ENCODE peak calls at places on chromosomes 13 and 19, in eight cellular contexts. L is activated CD4-positive, alpha-beta T cell treated with anti-CD3 and anti-CD28 coated beads for 48 hours; F is germinal center; E is H7; I is IMR-90; A is AG09319; J is T-helper 2 cell; Y is cardiac fibroblast. X is an unnamed sample.

GRCh38 chr13:47415048-47415447 is 518.2 kb upstream of the HTR2A start:
- DNase-seq in Y (peak), L (no peak), F (no peak), I (no peak), J (no peak), E (no peak), A (no peak), X (no peak)

GRCh38 chr19:15402411-15403150 is 16.2 kb downstream of the AKAP8L start:
- DNase-seq in Y (no peak), A (no peak), I (no peak), L (no peak), E (no peak), F (no peak), J (no peak), X (no peak)

GRCh38 chr13:76965759-76966421 is 17.6 kb downstream of the ACOD1 start:
- DNase-seq in Y (peak), I (peak), L (no peak), J (no peak), E (no peak), A (peak), F (no peak), X (peak)

GRCh38 chr13:48602296-48603040 is 51.3 kb upstream of the CYSLTR2 start:
- DNase-seq in L (no peak), E (no peak), J (no peak), I (no peak), A (no peak), F (no peak), Y (no peak), X (no peak)

GRCh38 chr19:17420267-17420924 is 549 bp downstream of the MVB12A start:
- DNase-seq in E (peak), Y (peak), L (peak), F (peak), A (no peak), J (no peak), I (no peak), X (no peak)

GRCh38 chr19:12959482-12959881 is 2.5 kb upstream of the GADD45GIP1 start:
- DNase-seq in J (no peak), Y (no peak), A (no peak), I (no peak), L (no peak), E (no peak), F (no peak), X (no peak)

GRCh38 chr19:6092329-6093286 is 17.7 kb downstream of the RFX2 start:
- DNase-seq in J (no peak), F (no peak), I (peak), L (no peak), Y (peak), E (peak), A (peak), X (peak)

GRCh38 chr19:21322528-21322927 is 6.7 kb downstream of the ZNF708 start:
- DNase-seq in Y (peak), J (no peak), I (no peak), F (no peak), E (no peak), A (no peak), L (no peak), X (no peak)

GRCh38 chr19:54606891-54607781 is 13.7 kb downstream of the LILRA1 start:
- DNase-seq in L (peak), I (no peak), Y (no peak), A (no peak), E (no peak), J (no peak), F (no peak), X (no peak)

GRCh38 chr19:49557641-49558325 is 22.6 kb downstream of the NOSIP start:
- DNase-seq in E (no peak), Y (no peak), F (no peak), I (no peak), A (no peak), J (no peak), L (no peak), X (no peak)

GRCh38 chr19:33389574-33390119 is 16.1 kb downstream of the CEBPG start:
- DNase-seq in Y (no peak), I (no peak), J (no peak), F (no peak), E (no peak), L (no peak), A (no peak), X (no peak)

GRCh38 chr13:30429721-30430694 is 7.7 kb downstream of the UBE2L5 start:
- DNase-seq in E (no peak), L (peak), F (no peak), Y (peak), I (peak), A (no peak), J (no peak), X (no peak)

GRCh38 chr13:99311748-99312492 is 4.7 kb upstream of the GPR183 start:
- DNase-seq in Y (no peak), F (no peak), I (no peak), L (no peak), E (no peak), A (no peak), J (no peak), X (no peak)

GRCh38 chr19:47762615-47763308 is 15.7 kb upstream of the SELENOW start:
- DNase-seq in F (no peak), I (no peak), E (no peak), Y (peak), L (no peak), J (no peak), A (no peak), X (no peak)

GRCh38 chr19:10884273-10884672 is 12.9 kb downstream of the CARM1 start:
- DNase-seq in F (no peak), Y (peak), A (no peak), J (no peak), E (no peak), L (no peak), I (peak), X (no peak)

GRCh38 chr13:30798776-30799625 is 63.7 kb downstream of the ALOX5AP start:
- DNase-seq in J (no peak), E (no peak), Y (no peak), A (no peak), L (no peak), I (peak), F (no peak), X (no peak)

GRCh38 chr13:99374994-99375805 is 68.0 kb upstream of the GPR183 start:
- DNase-seq in L (no peak), J (no peak), Y (no peak), E (no peak), A (no peak), I (no peak), F (peak), X (no peak)